ENCODE peak calls at places on chromosomes 16 and 17, in ten cellular contexts. One of them, this sample, is unnamed.

GRCh38 chr17:81967533-81968395 is 6.8 kb upstream of the NOTUM start:
- DNase-seq in GM23248: peak
- DNase-seq in esophagus squamous epithelium: no peak
- DNase-seq in effector memory CD4-positive, alpha-beta T cell: peak
- DNase-seq in H7: peak
- DNase-seq in choroid plexus epithelial cell: peak
- DNase-seq in fibroblast of the aortic adventitia: peak
- DNase-seq in CD4-positive, CD25-positive, alpha-beta regulatory T cell: peak
- DNase-seq in skeletal muscle cell: no peak
- DNase-seq in cardiac fibroblast: peak
- DNase-seq in this sample: peak

GRCh38 chr17:59783221-59784016 is 76.0 kb downstream of the VMP1 start:
- DNase-seq in GM23248: peak
- DNase-seq in esophagus squamous epithelium: no peak
- DNase-seq in effector memory CD4-positive, alpha-beta T cell: no peak
- DNase-seq in H7: no peak
- DNase-seq in choroid plexus epithelial cell: peak
- DNase-seq in fibroblast of the aortic adventitia: peak
- DNase-seq in CD4-positive, CD25-positive, alpha-beta regulatory T cell: peak
- DNase-seq in skeletal muscle cell: no peak
- DNase-seq in cardiac fibroblast: peak
- DNase-seq in this sample: no peak

GRCh38 chr17:19409509-19409908 is 1.5 kb upstream of the RNF112 start:
- DNase-seq in GM23248: peak
- DNase-seq in esophagus squamous epithelium: no peak
- DNase-seq in effector memory CD4-positive, alpha-beta T cell: no peak
- DNase-seq in H7: peak
- DNase-seq in choroid plexus epithelial cell: peak
- DNase-seq in fibroblast of the aortic adventitia: peak
- DNase-seq in CD4-positive, CD25-positive, alpha-beta regulatory T cell: no peak
- DNase-seq in skeletal muscle cell: peak
- DNase-seq in cardiac fibroblast: peak
- DNase-seq in this sample: no peak

GRCh38 chr17:61884864-61885263 is 21.5 kb upstream of the BRIP1 start:
- DNase-seq in GM23248: no peak
- DNase-seq in esophagus squamous epithelium: no peak
- DNase-seq in effector memory CD4-positive, alpha-beta T cell: no peak
- DNase-seq in H7: no peak
- DNase-seq in choroid plexus epithelial cell: no peak
- DNase-seq in fibroblast of the aortic adventitia: no peak
- DNase-seq in CD4-positive, CD25-positive, alpha-beta regulatory T cell: no peak
- DNase-seq in skeletal muscle cell: no peak
- DNase-seq in cardiac fibroblast: no peak
- DNase-seq in this sample: no peak

GRCh38 chr16:73163238-73163795 is 115.4 kb upstream of the ZFHX3 start:
- DNase-seq in GM23248: no peak
- DNase-seq in esophagus squamous epithelium: no peak
- DNase-seq in effector memory CD4-positive, alpha-beta T cell: no peak
- DNase-seq in H7: no peak
- DNase-seq in choroid plexus epithelial cell: peak
- DNase-seq in fibroblast of the aortic adventitia: peak
- DNase-seq in CD4-positive, CD25-positive, alpha-beta regulatory T cell: no peak
- DNase-seq in skeletal muscle cell: no peak
- DNase-seq in cardiac fibroblast: peak
- DNase-seq in this sample: no peak

GRCh38 chr16:11059588-11059987 is 115.2 kb downstream of the CLEC16A start:
- DNase-seq in GM23248: no peak
- DNase-seq in esophagus squamous epithelium: no peak
- DNase-seq in effector memory CD4-positive, alpha-beta T cell: no peak
- DNase-seq in H7: no peak
- DNase-seq in choroid plexus epithelial cell: no peak
- DNase-seq in fibroblast of the aortic adventitia: no peak
- DNase-seq in CD4-positive, CD25-positive, alpha-beta regulatory T cell: no peak
- DNase-seq in skeletal muscle cell: no peak
- DNase-seq in cardiac fibroblast: no peak
- DNase-seq in this sample: no peak

GRCh38 chr16:22844426-22844825 is 30.5 kb downstream of the HS3ST2 start:
- DNase-seq in GM23248: no peak
- DNase-seq in esophagus squamous epithelium: no peak
- DNase-seq in effector memory CD4-positive, alpha-beta T cell: no peak
- DNase-seq in H7: no peak
- DNase-seq in choroid plexus epithelial cell: no peak
- DNase-seq in fibroblast of the aortic adventitia: no peak
- DNase-seq in CD4-positive, CD25-positive, alpha-beta regulatory T cell: peak
- DNase-seq in skeletal muscle cell: no peak
- DNase-seq in cardiac fibroblast: no peak
- DNase-seq in this sample: no peak

GRCh38 chr16:57051696-57052228 is 40.6 kb upstream of the CPNE2 start:
- DNase-seq in GM23248: no peak
- DNase-seq in esophagus squamous epithelium: no peak
- DNase-seq in effector memory CD4-positive, alpha-beta T cell: no peak
- DNase-seq in H7: no peak
- DNase-seq in choroid plexus epithelial cell: no peak
- DNase-seq in fibroblast of the aortic adventitia: no peak
- DNase-seq in CD4-positive, CD25-positive, alpha-beta regulatory T cell: no peak
- DNase-seq in skeletal muscle cell: no peak
- DNase-seq in cardiac fibroblast: no peak
- DNase-seq in this sample: no peak

GRCh38 chr17:47708864-47709541 is 15.0 kb downstream of the TBKBP1 start:
- DNase-seq in GM23248: no peak
- DNase-seq in esophagus squamous epithelium: no peak
- DNase-seq in effector memory CD4-positive, alpha-beta T cell: no peak
- DNase-seq in H7: no peak
- DNase-seq in choroid plexus epithelial cell: no peak
- DNase-seq in fibroblast of the aortic adventitia: peak
- DNase-seq in CD4-positive, CD25-positive, alpha-beta regulatory T cell: no peak
- DNase-seq in skeletal muscle cell: no peak
- DNase-seq in cardiac fibroblast: peak
- DNase-seq in this sample: no peak

GRCh38 chr17:968812-969766 is 10.5 kb downstream of the NXN start:
- DNase-seq in GM23248: peak
- DNase-seq in esophagus squamous epithelium: no peak
- DNase-seq in effector memory CD4-positive, alpha-beta T cell: no peak
- DNase-seq in H7: peak
- DNase-seq in choroid plexus epithelial cell: no peak
- DNase-seq in fibroblast of the aortic adventitia: no peak
- DNase-seq in CD4-positive, CD25-positive, alpha-beta regulatory T cell: no peak
- DNase-seq in skeletal muscle cell: no peak
- DNase-seq in cardiac fibroblast: no peak
- DNase-seq in this sample: no peak

DNA sequence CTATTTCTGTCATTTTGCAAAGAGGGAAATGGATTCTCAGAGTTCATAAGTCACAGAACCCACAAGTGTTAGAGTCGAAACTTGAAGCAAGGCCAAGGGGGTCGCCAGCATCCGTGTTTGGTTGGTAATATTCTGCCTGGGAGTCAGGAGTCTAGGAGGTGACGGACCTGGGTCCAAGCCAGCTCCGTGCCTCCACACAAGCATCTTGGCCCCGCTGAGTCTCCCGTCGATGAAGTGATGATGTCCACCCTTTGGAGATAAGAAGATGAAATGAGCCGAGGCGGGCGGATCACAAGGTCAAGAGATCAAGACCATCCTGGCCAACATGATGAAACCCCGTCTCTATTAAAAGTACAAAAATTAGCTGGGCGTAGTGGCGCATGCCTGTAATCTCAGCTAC is 53.2 kb upstream of the TNRC6C start:
- DNase-seq in GM23248: no peak
- DNase-seq in esophagus squamous epithelium: no peak
- DNase-seq in effector memory CD4-positive, alpha-beta T cell: no peak
- DNase-seq in H7: no peak
- DNase-seq in choroid plexus epithelial cell: no peak
- DNase-seq in fibroblast of the aortic adventitia: no peak
- DNase-seq in CD4-positive, CD25-positive, alpha-beta regulatory T cell: no peak
- DNase-seq in skeletal muscle cell: no peak
- DNase-seq in cardiac fibroblast: no peak
- DNase-seq in this sample: no peak
- H3K4me3 ChIP-seq in GM23248: no peak
- H3K4me3 ChIP-seq in esophagus squamous epithelium: no peak
- H3K4me3 ChIP-seq in effector memory CD4-positive, alpha-beta T cell: no peak
- H3K4me3 ChIP-seq in H7: no peak
- H3K4me3 ChIP-seq in choroid plexus epithelial cell: no peak
- H3K4me3 ChIP-seq in fibroblast of the aortic adventitia: no peak
- H3K4me3 ChIP-seq in CD4-positive, CD25-positive, alpha-beta regulatory T cell: no peak
- H3K4me3 ChIP-seq in skeletal muscle cell: no peak
- H3K4me3 ChIP-seq in cardiac fibroblast: no peak
- H3K4me3 ChIP-seq in this sample: no peak

DNA sequence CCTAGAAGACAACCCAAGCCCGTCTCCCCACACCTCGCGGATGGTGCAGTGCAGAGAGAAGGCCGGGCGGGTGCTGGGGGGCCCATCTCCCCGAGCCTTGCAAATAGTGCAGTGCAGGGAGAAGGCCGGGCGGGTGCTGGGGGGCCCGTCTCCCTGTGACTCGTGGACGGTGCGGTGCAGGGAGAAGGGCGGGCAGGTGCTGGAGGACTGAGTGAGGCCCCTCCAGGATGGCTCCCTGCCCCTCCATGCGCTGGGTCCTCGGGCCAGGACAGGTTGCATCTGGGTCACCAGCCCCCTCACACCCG is 40.0 kb upstream of the ACSF3 start:
- DNase-seq in GM23248: no peak
- DNase-seq in esophagus squamous epithelium: no peak
- DNase-seq in effector memory CD4-positive, alpha-beta T cell: no peak
- DNase-seq in H7: no peak
- DNase-seq in choroid plexus epithelial cell: no peak
- DNase-seq in fibroblast of the aortic adventitia: no peak
- DNase-seq in CD4-positive, CD25-positive, alpha-beta regulatory T cell: no peak
- DNase-seq in skeletal muscle cell: no peak
- DNase-seq in cardiac fibroblast: no peak
- DNase-seq in this sample: no peak
- H3K4me3 ChIP-seq in GM23248: no peak
- H3K4me3 ChIP-seq in esophagus squamous epithelium: no peak
- H3K4me3 ChIP-seq in effector memory CD4-positive, alpha-beta T cell: no peak
- H3K4me3 ChIP-seq in H7: no peak
- H3K4me3 ChIP-seq in choroid plexus epithelial cell: no peak
- H3K4me3 ChIP-seq in fibroblast of the aortic adventitia: no peak
- H3K4me3 ChIP-seq in CD4-positive, CD25-positive, alpha-beta regulatory T cell: no peak
- H3K4me3 ChIP-seq in skeletal muscle cell: no peak
- H3K4me3 ChIP-seq in cardiac fibroblast: no peak
- H3K4me3 ChIP-seq in this sample: no peak

GRCh38 chr16:4407543-4408322 is 8.7 kb downstream of the CORO7 start:
- DNase-seq in GM23248: peak
- DNase-seq in esophagus squamous epithelium: no peak
- DNase-seq in effector memory CD4-positive, alpha-beta T cell: no peak
- DNase-seq in H7: peak
- DNase-seq in choroid plexus epithelial cell: no peak
- DNase-seq in fibroblast of the aortic adventitia: peak
- DNase-seq in CD4-positive, CD25-positive, alpha-beta regulatory T cell: no peak
- DNase-seq in skeletal muscle cell: no peak
- DNase-seq in cardiac fibroblast: peak
- DNase-seq in this sample: no peak

GRCh38 chr16:4408323-4408690 is 8.1 kb downstream of the CORO7 start:
- DNase-seq in GM23248: no peak
- DNase-seq in esophagus squamous epithelium: no peak
- DNase-seq in effector memory CD4-positive, alpha-beta T cell: no peak
- DNase-seq in H7: no peak
- DNase-seq in choroid plexus epithelial cell: no peak
- DNase-seq in fibroblast of the aortic adventitia: no peak
- DNase-seq in CD4-positive, CD25-positive, alpha-beta regulatory T cell: no peak
- DNase-seq in skeletal muscle cell: no peak
- DNase-seq in cardiac fibroblast: no peak
- DNase-seq in this sample: no peak

GRCh38 chr16:4411684-4412083 is 4.7 kb downstream of the CORO7 start:
- DNase-seq in GM23248: no peak
- DNase-seq in esophagus squamous epithelium: no peak
- DNase-seq in effector memory CD4-positive, alpha-beta T cell: no peak
- DNase-seq in H7: peak
- DNase-seq in choroid plexus epithelial cell: peak
- DNase-seq in fibroblast of the aortic adventitia: no peak
- DNase-seq in CD4-positive, CD25-positive, alpha-beta regulatory T cell: no peak
- DNase-seq in skeletal muscle cell: peak
- DNase-seq in cardiac fibroblast: no peak
- DNase-seq in this sample: no peak

GRCh38 chr16:4410335-4411075 is 5.9 kb downstream of the CORO7 start:
- DNase-seq in GM23248: peak
- DNase-seq in esophagus squamous epithelium: no peak
- DNase-seq in effector memory CD4-positive, alpha-beta T cell: no peak
- DNase-seq in H7: peak
- DNase-seq in choroid plexus epithelial cell: peak
- DNase-seq in fibroblast of the aortic adventitia: peak
- DNase-seq in CD4-positive, CD25-positive, alpha-beta regulatory T cell: no peak
- DNase-seq in skeletal muscle cell: peak
- DNase-seq in cardiac fibroblast: peak
- DNase-seq in this sample: no peak

GRCh38 chr16:4409081-4409932 is 7.1 kb downstream of the CORO7 start:
- DNase-seq in GM23248: peak
- DNase-seq in esophagus squamous epithelium: no peak
- DNase-seq in effector memory CD4-positive, alpha-beta T cell: no peak
- DNase-seq in H7: peak
- DNase-seq in choroid plexus epithelial cell: no peak
- DNase-seq in fibroblast of the aortic adventitia: no peak
- DNase-seq in CD4-positive, CD25-positive, alpha-beta regulatory T cell: no peak
- DNase-seq in skeletal muscle cell: peak
- DNase-seq in cardiac fibroblast: no peak
- DNase-seq in this sample: no peak
- H3K4me3 ChIP-seq in GM23248: no peak
- H3K4me3 ChIP-seq in esophagus squamous epithelium: no peak
- H3K4me3 ChIP-seq in effector memory CD4-positive, alpha-beta T cell: no peak
- H3K4me3 ChIP-seq in H7: no peak
- H3K4me3 ChIP-seq in choroid plexus epithelial cell: no peak
- H3K4me3 ChIP-seq in fibroblast of the aortic adventitia: no peak
- H3K4me3 ChIP-seq in CD4-positive, CD25-positive, alpha-beta regulatory T cell: no peak
- H3K4me3 ChIP-seq in skeletal muscle cell: no peak
- H3K4me3 ChIP-seq in cardiac fibroblast: no peak
- H3K4me3 ChIP-seq in this sample: no peak

GRCh38 chr16:50153648-50154368 is 702 bp downstream of the TENT4B start:
- DNase-seq in GM23248: peak
- DNase-seq in esophagus squamous epithelium: no peak
- DNase-seq in effector memory CD4-positive, alpha-beta T cell: no peak
- DNase-seq in H7: peak
- DNase-seq in choroid plexus epithelial cell: peak
- DNase-seq in fibroblast of the aortic adventitia: no peak
- DNase-seq in CD4-positive, CD25-positive, alpha-beta regulatory T cell: peak
- DNase-seq in skeletal muscle cell: no peak
- DNase-seq in cardiac fibroblast: peak
- DNase-seq in this sample: no peak
- H3K4me3 ChIP-seq in GM23248: peak
- H3K4me3 ChIP-seq in esophagus squamous epithelium: peak
- H3K4me3 ChIP-seq in effector memory CD4-positive, alpha-beta T cell: peak
- H3K4me3 ChIP-seq in H7: peak
- H3K4me3 ChIP-seq in choroid plexus epithelial cell: peak
- H3K4me3 ChIP-seq in fibroblast of the aortic adventitia: peak
- H3K4me3 ChIP-seq in CD4-positive, CD25-positive, alpha-beta regulatory T cell: peak
- H3K4me3 ChIP-seq in skeletal muscle cell: peak
- H3K4me3 ChIP-seq in cardiac fibroblast: peak
- H3K4me3 ChIP-seq in this sample: peak

GRCh38 chr17:57355090-57355859 is 99.0 kb downstream of the MSI2 start:
- DNase-seq in GM23248: no peak
- DNase-seq in esophagus squamous epithelium: no peak
- DNase-seq in effector memory CD4-positive, alpha-beta T cell: no peak
- DNase-seq in H7: no peak
- DNase-seq in choroid plexus epithelial cell: peak
- DNase-seq in fibroblast of the aortic adventitia: no peak
- DNase-seq in CD4-positive, CD25-positive, alpha-beta regulatory T cell: no peak
- DNase-seq in skeletal muscle cell: no peak
- DNase-seq in cardiac fibroblast: peak
- DNase-seq in this sample: peak
- H3K4me3 ChIP-seq in GM23248: no peak
- H3K4me3 ChIP-seq in esophagus squamous epithelium: no peak
- H3K4me3 ChIP-seq in effector memory CD4-positive, alpha-beta T cell: no peak
- H3K4me3 ChIP-seq in H7: no peak
- H3K4me3 ChIP-seq in choroid plexus epithelial cell: no peak
- H3K4me3 ChIP-seq in fibroblast of the aortic adventitia: no peak
- H3K4me3 ChIP-seq in CD4-positive, CD25-positive, alpha-beta regulatory T cell: no peak
- H3K4me3 ChIP-seq in skeletal muscle cell: no peak
- H3K4me3 ChIP-seq in cardiac fibroblast: no peak
- H3K4me3 ChIP-seq in this sample: no peak

GRCh38 chr17:50117202-50118040 is 12.5 kb downstream of the SAMD14 start:
- DNase-seq in GM23248: peak
- DNase-seq in esophagus squamous epithelium: no peak
- DNase-seq in effector memory CD4-positive, alpha-beta T cell: peak
- DNase-seq in H7: peak
- DNase-seq in choroid plexus epithelial cell: peak
- DNase-seq in fibroblast of the aortic adventitia: peak
- DNase-seq in CD4-positive, CD25-positive, alpha-beta regulatory T cell: peak
- DNase-seq in skeletal muscle cell: no peak
- DNase-seq in cardiac fibroblast: peak
- DNase-seq in this sample: peak
- H3K4me3 ChIP-seq in GM23248: peak
- H3K4me3 ChIP-seq in esophagus squamous epithelium: peak
- H3K4me3 ChIP-seq in effector memory CD4-positive, alpha-beta T cell: peak
- H3K4me3 ChIP-seq in H7: peak
- H3K4me3 ChIP-seq in choroid plexus epithelial cell: no peak
- H3K4me3 ChIP-seq in fibroblast of the aortic adventitia: peak
- H3K4me3 ChIP-seq in CD4-positive, CD25-positive, alpha-beta regulatory T cell: no peak
- H3K4me3 ChIP-seq in skeletal muscle cell: peak
- H3K4me3 ChIP-seq in cardiac fibroblast: no peak
- H3K4me3 ChIP-seq in this sample: no peak

This sample was measured in DND-41.